ENCODE peak calls at places on chromosomes 2 and 18, in eight cellular contexts. L is activated CD8-positive, alpha-beta memory T cell treated with anti-CD3 and anti-CD28 coated beads, Interleukin-2, amount 10 ng/mL, durations not matched to agents 7 days and 5 days; S is CD4-positive, CD25-positive, alpha-beta regulatory T cell; T is foreskin keratinocyte; K is stimulated activated naive CD8-positive, alpha-beta T cell treated with anti-CD3 and anti-CD28 coated beads, Interleukin-15, Interleukin-2, amounts not matched to agents 100 U/mL and 50 U/mL, for 24 hours; I is activated CD8-positive, alpha-beta T cell treated with anti-CD3 and anti-CD28 coated beads, Interleukin-2, amount 10 ng/mL, durations not matched to agents 7 days and 5 days; D is left lobe of liver; J is activated naive CD8-positive, alpha-beta T cell treated with anti-CD3 and anti-CD28 coated beads, Interleukin-2, amount 50 U/mL, for 24 hours. P is an unnamed sample.

GRCh38 chr2:156790343-156791034 is 354.3 kb downstream of the GPD2 start:
- ATAC-seq in L (no peak), S (no peak), T (no peak), K (no peak), I (no peak), D (no peak), J (no peak), P (no peak)

GRCh38 chr2:220506466-220506865 is 879.0 kb downstream of the SLC4A3 start:
- ATAC-seq in L (no peak), S (no peak), T (peak; percentile 39), K (no peak), I (no peak), D (no peak), J (no peak), P (no peak)

GRCh38 chr2:85255813-85256581 is 71.8 kb downstream of the TGOLN2 start:
- ATAC-seq in L (no peak), S (no peak), T (peak; percentile 82), K (no peak), I (no peak), D (no peak), J (no peak), P (no peak)

GRCh38 chr2:32805104-32806095 is 141.4 kb upstream of the LTBP1 start:
- ATAC-seq in L (no peak), S (no peak), T (peak; percentile 71), K (no peak), I (no peak), D (no peak), J (no peak), P (no peak)

GRCh38 chr2:33581857-33582256 is 17.2 kb downstream of the FAM98A start:
- ATAC-seq in L (no peak), S (no peak), T (no peak), K (no peak), I (no peak), D (no peak), J (no peak), P (no peak)

GRCh38 chr2:84686783-84687442 is 170.6 kb downstream of the DNAH6 start:
- ATAC-seq in L (no peak), S (peak; percentile 58), T (no peak), K (peak; percentile 72), I (no peak), D (peak; percentile 88), J (peak; percentile 61), P (peak; percentile 62)

GRCh38 chr2:241866896-241867631 is 2.5 kb upstream of the RTP5 start:
- ATAC-seq in L (no peak), S (no peak), T (peak; percentile 3), K (no peak), I (no peak), D (peak; percentile 9), J (no peak), P (no peak)

GRCh38 chr2:164967349-164967748 is 12.0 kb upstream of the SLC38A11 start:
- ATAC-seq in L (no peak), S (no peak), T (no peak), K (no peak), I (no peak), D (no peak), J (no peak), P (no peak)

GRCh38 chr2:207796585-207797350 is 27.1 kb upstream of the FZD5 start:
- ATAC-seq in L (no peak), S (no peak), T (no peak), K (no peak), I (no peak), D (peak; percentile 56), J (no peak), P (no peak)

GRCh38 chr2:38116762-38117161 is 40.8 kb upstream of the CYP1B1 start:
- ATAC-seq in L (no peak), S (no peak), T (peak; percentile 75), K (no peak), I (no peak), D (no peak), J (no peak), P (no peak)

GRCh38 chr18:74063023-74063422 is 84.6 kb downstream of the FBXO15 start:
- ATAC-seq in L (peak; percentile 42), S (peak; percentile 57), T (no peak), K (peak; percentile 81), I (peak; percentile 48), D (no peak), J (peak; percentile 77), P (no peak)

GRCh38 chr2:15152382-15152781 is 408.8 kb downstream of the NBAS start:
- ATAC-seq in L (no peak), S (no peak), T (no peak), K (no peak), I (no peak), D (no peak), J (no peak), P (no peak)

GRCh38 chr2:108855194-108855593 is 68.6 kb downstream of the CCDC138 start:
- ATAC-seq in L (no peak), S (peak; percentile 75), T (peak; percentile 66), K (no peak), I (peak; percentile 61), D (peak; percentile 95), J (no peak), P (no peak)

GRCh38 chr2:120066708-120067547 is 54.1 kb downstream of the EPB41L5 start:
- ATAC-seq in L (no peak), S (no peak), T (no peak), K (no peak), I (no peak), D (peak; percentile 98), J (no peak), P (no peak)

GRCh38 chr2:231297108-231297908 is 98.2 kb upstream of the B3GNT7 start:
- ATAC-seq in L (peak; percentile 53), S (no peak), T (peak; percentile 64), K (no peak), I (peak; percentile 71), D (peak; percentile 97), J (peak; percentile 52), P (no peak)

GRCh38 chr2:141582213-141582612 is 548.6 kb downstream of the LRP1B start:
- ATAC-seq in L (no peak), S (no peak), T (no peak), K (no peak), I (no peak), D (no peak), J (no peak), P (no peak)

GRCh38 chr18:74493689-74494088 is 2.5 kb upstream of the CNDP2 start:
- ATAC-seq in L (no peak), S (peak; percentile 62), T (no peak), K (peak; percentile 35), I (peak; percentile 32), D (peak; percentile 21), J (peak; percentile 34), P (no peak)